ENCODE peak calls at places on chromosomes 13 and 19, in five cellular contexts. H is MM.1S, B is HCT116, W is GM23248, R is GM23338. V is an unnamed sample.

GRCh38 chr19:40143612-40144011 is 47.6 kb upstream of the MAP3K10 start:
- DNase-seq in H (peak; percentile 96), B (no peak), W (no peak), R (peak; percentile 20), V (no peak)

GRCh38 chr19:32822916-32823746 is 46.4 kb downstream of the SLC7A9 start:
- DNase-seq in H (no peak), B (no peak), W (no peak), R (no peak), V (no peak)

GRCh38 chr13:37984357-37984756 is 114.8 kb upstream of the TRPC4 start:
- DNase-seq in H (no peak), B (no peak), W (no peak), R (peak; percentile 91), V (peak; percentile 26)

GRCh38 chr13:101390461-101390860 is 25.8 kb downstream of the NALCN start:
- DNase-seq in H (no peak), B (no peak), W (peak; percentile 41), R (no peak), V (no peak)

GRCh38 chr13:109344552-109345157 is 441.7 kb downstream of the IRS2 start:
- DNase-seq in H (no peak), B (no peak), W (peak; percentile 62), R (no peak), V (no peak)

GRCh38 chr19:37074819-37075362 is 3.3 kb upstream of the ZNF420 start:
- DNase-seq in H (no peak), B (no peak), W (no peak), R (no peak), V (no peak)

GRCh38 chr19:28169168-28169862 is 1043.6 kb downstream of the UQCRFS1 start:
- DNase-seq in H (no peak), B (no peak), W (no peak), R (peak; percentile 71), V (peak; percentile 72)

GRCh38 chr13:32228330-32229041 is 86.7 kb downstream of the ZAR1L start:
- DNase-seq in H (no peak), B (peak; percentile 18), W (peak; percentile 59), R (peak; percentile 36), V (no peak)

GRCh38 chr19:7139095-7139494 is 69.6 kb downstream of the ZNF557 start:
- DNase-seq in H (no peak), B (no peak), W (no peak), R (no peak), V (no peak)

GRCh38 chr19:46514589-46515289 is 19.1 kb upstream of the PNMA8B start:
- DNase-seq in H (no peak), B (no peak), W (no peak), R (peak; percentile 58), V (peak; percentile 3)

GRCh38 chr19:50492303-50493052 is 15.8 kb upstream of the GARIN5A start:
- DNase-seq in H (no peak), B (no peak), W (peak; percentile 30), R (no peak), V (peak; percentile 24)

GRCh38 chr13:44840131-44840530 is 149.1 kb downstream of the NUFIP1 start:
- DNase-seq in H (no peak), B (no peak), W (no peak), R (no peak), V (no peak)

GRCh38 chr19:57583521-57584416 is at the start of gene ZIK1:
- DNase-seq in H (no peak), B (no peak), W (peak; percentile 95), R (peak; percentile 99), V (peak; percentile 99)

GRCh38 chr19:42076375-42076944 is 494 bp downstream of the ZNF574 start:
- DNase-seq in H (no peak), B (no peak), W (no peak), R (peak; percentile 65), V (no peak)

GRCh38 chr19:10699650-10700335 is 1.4 kb upstream of the QTRT1 start:
- DNase-seq in H (peak; percentile 66), B (peak; percentile 48), W (peak; percentile 65), R (peak; percentile 92), V (peak; percentile 70)

GRCh38 chr13:91313103-91313502 is 34.4 kb upstream of the MIR17HG start:
- DNase-seq in H (peak; percentile 55), B (no peak), W (peak; percentile 47), R (peak; percentile 66), V (peak; percentile 56)

GRCh38 chr13:50277906-50278305 is 262.7 kb downstream of the KCNRG start:
- DNase-seq in H (no peak), B (no peak), W (no peak), R (no peak), V (no peak)

GRCh38 chr19:49335784-49336481 is 727 bp downstream of the CD37 start:
- DNase-seq in H (no peak), B (no peak), W (no peak), R (no peak), V (no peak)

GRCh38 chr13:33775339-33776108 is 42.4 kb upstream of the RFC3 start:
- DNase-seq in H (no peak), B (no peak), W (no peak), R (peak; percentile 25), V (peak; percentile 28)

GRCh38 chr13:80339841-80340642 is 884 bp downstream of the SPRY2 start:
- DNase-seq in H (peak; percentile 38), B (no peak), W (peak; percentile 75), R (peak; percentile 31), V (peak; percentile 60)

GRCh38 chr13:49418206-49418605 is 25.7 kb downstream of the CAB39L start:
- DNase-seq in H (no peak), B (no peak), W (no peak), R (no peak), V (no peak)

GRCh38 chr13:95338905-95339304 is 37.7 kb upstream of the ABCC4 start:
- DNase-seq in H (no peak), B (no peak), W (no peak), R (no peak), V (no peak)

GRCh38 chr19:42410371-42410770 is 16.8 kb downstream of the LIPE start:
- DNase-seq in H (no peak), B (no peak), W (no peak), R (no peak), V (no peak)

GRCh38 chr19:49799798-49800376 is 13.2 kb downstream of the FUZ start:
- DNase-seq in H (no peak), B (no peak), W (no peak), R (peak; percentile 81), V (peak; percentile 57)

GRCh38 chr13:77789386-77789785 is 91.9 kb downstream of the SLAIN1 start:
- DNase-seq in H (no peak), B (no peak), W (no peak), R (no peak), V (no peak)

GRCh38 chr19:55432355-55432959 is 10.6 kb downstream of the SHISA7 start:
- DNase-seq in H (no peak), B (no peak), W (peak; percentile 42), R (no peak), V (no peak)

GRCh38 chr13:46598140-46598819 is 45.3 kb downstream of the LRCH1 start:
- DNase-seq in H (peak; percentile 50), B (no peak), W (no peak), R (no peak), V (no peak)
- TF ChIP-seq EZH2phosphoT487 in H (no peak), B (no peak), W (no peak), R (no peak), V (no peak)

GRCh38 chr19:17078038-17078919 is 2.7 kb downstream of the MYO9B start:
- DNase-seq in H (no peak), B (no peak), W (peak; percentile 28), R (no peak), V (no peak)
- H3K4me2 ChIP-seq in H (no peak overlapping the region), B (peak overlapping the region; percentile 68), W (peak overlapping the region; percentile 88), R (peak overlapping the region; percentile 38), V (no peak overlapping the region)

GRCh38 chr13:79336971-79337370 is 69.1 kb downstream of the RBM26 start:
- DNase-seq in H (no peak), B (no peak), W (no peak), R (no peak), V (no peak)
- TF ChIP-seq EZH2phosphoT487 in H (no peak), B (no peak), W (no peak), R (no peak), V (no peak)

GRCh38 chr13:27533155-27533643 is 82.8 kb upstream of the MTIF3 start:
- DNase-seq in H (peak; percentile 11), B (peak; percentile 62), W (peak; percentile 81), R (peak; percentile 89), V (peak; percentile 94)
- H3K4me2 ChIP-seq in H (no peak overlapping the region), B (peak overlapping the region; percentile 68), W (no peak overlapping the region), R (no peak overlapping the region), V (peak overlapping the region; percentile 80)

V was measured in neural progenitor cell.